ENCODE peak calls at places on chromosomes 1 and 21, in five cellular contexts. Z is heart left ventricle, S is tibial artery, D is HepG2, H is natural killer cell. Y is an unnamed sample.

GRCh38 chr1:227320476-227320875 is 2.2 kb upstream of the CDC42BPA start:
- DNase-seq in H (no peak), Z (no peak), D (no peak), S (no peak), Y (no peak)

GRCh38 chr1:230681599-230681998 is 32.3 kb downstream of the AGT start:
- DNase-seq in Z (no peak), D (peak), H (no peak), S (no peak), Y (no peak)

GRCh38 chr1:236282159-236282716 is 480 bp upstream of the ERO1B start:
- DNase-seq in H (no peak), S (peak), D (no peak), Z (no peak), Y (no peak)

GRCh38 chr1:175294179-175294756 is 101.7 kb upstream of the KIAA0040 start:
- DNase-seq in D (no peak), S (no peak), H (no peak), Z (no peak), Y (no peak)

GRCh38 chr1:198601936-198602889 is 36.6 kb upstream of the PTPRC start:
- DNase-seq in Z (no peak), H (no peak), S (no peak), D (no peak), Y (no peak)

GRCh38 chr21:46035809-46036695 is 54.5 kb downstream of the COL6A1 start:
- DNase-seq in S (no peak), H (no peak), D (no peak), Z (peak), Y (no peak)

GRCh38 chr1:204837440-204838084 is 33.1 kb upstream of the NFASC start:
- DNase-seq in Z (no peak), D (peak), H (no peak), S (no peak), Y (no peak)

GRCh38 chr1:19734472-19734999 is 65.2 kb downstream of the TMCO4 start:
- DNase-seq in H (no peak), Z (no peak), S (peak), D (no peak), Y (no peak)

GRCh38 chr1:2132222-2133038 is 62.1 kb downstream of the FAAP20 start:
- DNase-seq in Z (peak), D (peak), S (no peak), H (no peak), Y (no peak)

GRCh38 chr1:31064685-31065309 is 720 bp downstream of the PUM1 start:
- DNase-seq in H (peak), D (peak), Z (no peak), S (peak), Y (no peak)

GRCh38 chr1:226943927-226944326 is 3.8 kb downstream of the COQ8A start:
- DNase-seq in S (no peak), H (no peak), D (no peak), Z (no peak), Y (no peak)

GRCh38 chr1:97396463-97396862 is 524.4 kb downstream of the DPYD start:
- DNase-seq in S (no peak), D (no peak), H (no peak), Z (no peak), Y (no peak)

GRCh38 chr1:81699234-81699633 is 101.5 kb upstream of the ADGRL2 start:
- DNase-seq in D (no peak), H (no peak), Z (no peak), S (no peak), Y (no peak)

GRCh38 chr21:43864806-43865470 is at the start of gene AGPAT3:
- DNase-seq in Z (peak), D (no peak), H (no peak), S (no peak), Y (no peak)

GRCh38 chr1:210378721-210379120 is 50.0 kb downstream of the HHAT start:
- DNase-seq in S (no peak), H (no peak), Z (no peak), D (no peak), Y (no peak)

GRCh38 chr1:193525411-193525810 is 339.0 kb upstream of the B3GALT2 start:
- DNase-seq in S (no peak), Z (no peak), D (no peak), H (no peak), Y (no peak)

GRCh38 chr21:37200641-37201480 is 66.3 kb downstream of the VPS26C start:
- DNase-seq in S (no peak), D (no peak), Z (no peak), H (no peak), Y (no peak)

GRCh38 chr1:110253213-110253612 is 43.1 kb downstream of the KCNC4 start:
- DNase-seq in H (no peak), D (no peak), S (no peak), Z (no peak), Y (no peak)

GRCh38 chr21:26120833-26121232 is 49.7 kb downstream of the APP start:
- DNase-seq in H (no peak), D (no peak), Z (no peak), S (no peak), Y (no peak)

GRCh38 chr1:162385280-162385623 is 3.7 kb downstream of the C1orf226 start:
- DNase-seq in Z (no peak), H (no peak), D (no peak), S (no peak), Y (no peak)

GRCh38 chr1:46065405-46065804 is 67.0 kb downstream of the PIK3R3 start:
- DNase-seq in D (no peak), H (no peak), S (no peak), Z (no peak), Y (no peak)

GRCh38 chr1:186476306-186477040 is 15.6 kb upstream of the PDC start:
- DNase-seq in D (no peak), H (no peak), Z (no peak), S (no peak), Y (no peak)

GRCh38 chr1:145758116-145758515 is 38.8 kb downstream of the CD160 start:
- DNase-seq in S (no peak), Z (no peak), D (no peak), H (no peak), Y (no peak)

GRCh38 chr1:183024352-183025337 is 1.4 kb downstream of the LAMC1 start:
- DNase-seq in H (no peak), Z (no peak), D (no peak), S (no peak), Y (no peak)

GRCh38 chr1:177568702-177569101 is 397.9 kb downstream of the BRINP2 start:
- DNase-seq in H (no peak), Z (no peak), S (no peak), D (no peak), Y (no peak)

GRCh38 chr21:46000731-46001641 is 19.4 kb downstream of the COL6A1 start:
- DNase-seq in H (no peak), D (no peak), Z (peak), S (peak), Y (peak)

GRCh38 chr21:43300496-43301423 is 126.2 kb downstream of the SIK1 start:
- DNase-seq in Z (peak), H (no peak), D (no peak), S (no peak), Y (no peak)

GRCh38 chr1:242017580-242018233 is 18.8 kb upstream of the MAP1LC3C start:
- DNase-seq in S (peak), H (no peak), Z (no peak), D (peak), Y (peak)

GRCh38 chr21:22679207-22679606 is 1681.0 kb downstream of the NCAM2 start:
- DNase-seq in H (no peak), D (no peak), S (no peak), Z (peak), Y (no peak)

GRCh38 chr1:212624976-212625501 is 16.5 kb downstream of the ATF3 start:
- DNase-seq in Z (no peak), S (no peak), H (no peak), D (no peak), Y (no peak)

GRCh38 chr1:64163972-64164371 is 39.5 kb upstream of the UBE2U start:
- DNase-seq in S (no peak), D (no peak), H (no peak), Z (no peak), Y (no peak)
- TF ChIP-seq CTCF in S (peak), D (no peak), H (no peak), Z (peak), Y (no peak)

DNA sequence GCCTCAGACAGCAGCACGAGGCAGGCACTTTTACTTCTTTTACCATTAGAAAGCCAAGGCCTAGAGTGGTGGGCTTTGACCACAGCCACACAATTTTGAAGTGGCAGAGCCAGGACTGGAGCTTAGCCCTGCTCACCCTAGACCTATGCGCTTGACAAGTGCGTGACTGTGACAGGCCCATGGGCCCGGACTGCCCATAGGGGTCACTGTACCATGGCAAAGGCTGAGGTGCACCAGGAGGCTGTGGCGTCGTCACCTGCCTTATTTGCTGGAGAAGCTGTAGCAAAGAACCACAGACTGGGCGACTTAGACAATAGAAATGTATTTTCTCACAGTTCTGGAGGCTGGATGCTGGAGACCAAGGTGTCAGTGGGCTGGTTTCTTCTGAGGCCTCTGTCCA is 2.6 kb upstream of the TMEM82 start:
- DNase-seq in H (no peak), D (no peak), Z (no peak), S (no peak), Y (no peak)
- TF ChIP-seq CTCF in H (no peak), D (peak), Z (peak), S (peak), Y (no peak)

DNA sequence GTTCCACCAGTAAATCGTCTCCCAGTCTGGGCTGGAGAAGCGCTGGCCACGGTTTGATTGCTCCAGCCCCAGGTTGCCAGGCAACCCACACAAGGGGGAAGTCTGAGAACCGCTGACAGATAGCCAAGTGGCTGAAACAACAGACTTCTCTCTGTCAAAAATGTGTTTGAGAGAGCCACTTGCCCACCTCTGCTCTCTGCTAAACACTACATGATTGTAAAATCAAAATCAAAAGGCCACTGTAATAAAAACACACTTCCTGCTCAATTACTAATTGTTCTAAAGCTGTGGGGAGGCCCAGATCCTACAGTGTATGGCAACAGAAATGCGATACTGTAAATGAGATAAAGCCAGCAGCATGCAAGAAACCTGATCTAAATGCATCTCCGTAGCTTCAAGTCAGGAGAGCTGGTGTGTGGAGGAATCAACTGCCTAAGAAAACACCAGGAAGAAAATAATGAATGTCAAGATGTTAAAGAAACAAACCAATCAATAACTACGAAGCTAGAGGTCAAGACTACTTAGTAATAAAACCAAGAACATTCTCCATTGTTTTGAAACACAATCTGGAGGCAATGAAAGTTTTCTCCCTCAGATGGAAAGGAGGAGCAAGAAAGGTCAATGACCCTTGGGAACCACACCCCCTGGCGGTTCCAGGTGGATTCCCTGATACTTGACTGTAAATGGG is 121.2 kb downstream of the SLC45A1 start:
- DNase-seq in Z (peak), S (peak), H (no peak), D (peak), Y (peak)
- TF ChIP-seq CTCF in Z (peak), S (no peak), H (no peak), D (no peak), Y (no peak)

DNA sequence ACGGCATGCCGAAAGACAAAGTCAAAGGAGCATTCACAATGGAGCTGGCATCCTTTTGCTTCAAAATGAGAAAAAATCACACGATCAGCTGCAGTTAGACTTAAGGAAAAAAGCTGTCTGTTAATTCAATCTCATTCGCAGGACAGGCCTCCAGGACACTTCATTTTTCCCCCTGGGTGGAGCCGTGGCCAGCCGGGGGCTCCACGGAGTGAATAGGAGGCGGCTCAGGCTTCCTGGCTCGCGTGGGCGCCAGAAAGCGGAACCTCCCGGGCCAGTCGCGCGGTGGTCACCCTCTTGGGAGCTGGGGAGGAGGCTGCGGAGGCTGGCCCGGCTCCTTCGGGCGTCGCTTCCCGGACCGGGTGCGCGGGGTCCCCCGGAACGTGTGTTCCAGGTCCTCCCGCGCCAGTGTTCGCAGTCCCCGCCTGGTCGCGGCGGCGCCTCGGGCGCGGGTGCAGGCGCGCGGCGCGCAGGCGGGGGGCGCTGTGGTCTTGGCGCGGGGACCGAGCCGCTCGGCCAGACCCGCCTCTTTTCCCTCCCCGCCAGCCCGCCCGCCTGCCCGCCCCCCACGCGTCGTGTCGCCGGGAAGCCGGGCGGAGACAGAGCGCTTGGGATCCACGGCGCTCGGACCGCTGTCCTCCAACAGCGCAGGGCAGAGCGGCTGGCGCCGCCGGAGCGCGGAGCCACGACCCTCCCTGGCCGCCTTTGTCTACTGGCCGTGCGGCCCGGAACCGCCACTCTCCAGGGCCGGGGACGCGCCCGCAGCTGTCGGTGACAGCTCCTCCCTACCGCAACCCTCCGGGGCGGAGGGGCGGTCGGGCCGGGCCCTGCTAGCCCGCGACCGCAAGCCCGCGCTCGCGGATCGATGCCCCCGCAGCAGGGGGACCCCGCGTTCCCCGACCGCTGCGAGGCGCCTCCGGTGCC is at the start of gene RHOU:
- DNase-seq in S (peak), Z (peak), H (peak), D (peak), Y (peak)
- TF ChIP-seq CTCF in S (peak), Z (peak), H (peak), D (peak), Y (peak)

GRCh38 chr1:245153081-245153644 is 1.6 kb upstream of the KIF26B start:
- DNase-seq in H (peak), S (no peak), Z (no peak), D (peak), Y (no peak)
- TF ChIP-seq CTCF in H (peak), S (peak), Z (peak), D (peak), Y (peak)

DNA sequence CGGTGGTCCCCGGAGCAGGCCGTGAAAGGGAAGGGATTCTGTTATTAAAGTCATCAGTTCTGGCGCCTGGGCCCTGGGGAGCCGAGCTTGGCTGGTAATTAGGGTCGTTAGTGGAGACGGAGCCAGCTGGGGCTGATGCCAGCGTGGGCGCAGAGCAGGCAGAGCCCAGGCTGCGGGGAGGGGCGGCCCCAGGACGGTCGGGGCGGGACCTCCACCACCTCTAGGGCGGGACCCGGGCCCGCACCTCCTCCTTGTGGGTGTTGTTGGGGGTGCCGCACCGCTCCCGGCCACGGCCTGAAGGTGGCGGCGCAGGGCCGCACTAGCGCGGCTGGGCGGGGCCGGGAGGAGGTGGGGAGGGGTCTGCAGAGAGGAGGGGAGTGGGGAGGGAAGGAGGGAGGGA is 470.6 kb downstream of the PTPRU start:
- DNase-seq in D (no peak), S (no peak), Z (no peak), H (no peak), Y (no peak)
- TF ChIP-seq CTCF in D (peak), S (peak), Z (no peak), H (no peak), Y (peak)

GRCh38 chr1:87197156-87197555 is 131.5 kb upstream of the LMO4 start:
- DNase-seq in D (no peak), H (no peak), S (no peak), Z (no peak), Y (no peak)
- TF ChIP-seq CTCF in D (no peak), H (no peak), S (no peak), Z (no peak), Y (no peak)

DNA sequence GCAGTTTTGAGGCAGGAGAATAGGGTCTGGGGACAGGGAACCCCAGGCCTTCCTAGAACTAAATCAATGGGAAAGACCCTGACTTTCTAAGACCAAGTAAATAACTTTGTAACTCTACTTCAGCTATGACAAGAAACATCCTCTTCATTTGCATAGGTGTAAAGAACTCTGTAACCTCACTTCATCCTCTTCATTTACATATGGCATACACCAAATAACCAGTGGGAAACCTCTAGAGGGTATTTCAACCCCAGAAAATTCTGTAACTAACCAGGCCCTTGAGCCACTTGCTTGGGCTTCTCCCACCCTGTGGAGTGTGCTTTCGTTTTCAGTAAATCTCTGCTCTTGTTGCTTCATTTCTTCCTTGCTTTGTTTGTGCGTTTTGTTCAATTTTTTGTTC is 495.6 kb downstream of the SIPA1L2 start:
- DNase-seq in H (no peak), D (no peak), S (no peak), Z (no peak), Y (no peak)
- TF ChIP-seq CTCF in H (no peak), D (no peak), S (no peak), Z (no peak), Y (no peak)

GRCh38 chr1:114670083-114671010 is 498 bp upstream of the DENND2C start:
- DNase-seq in S (peak), D (peak), H (peak), Z (peak), Y (peak)
- TF ChIP-seq CTCF in S (peak), D (peak), H (no peak), Z (peak), Y (no peak)

DNA sequence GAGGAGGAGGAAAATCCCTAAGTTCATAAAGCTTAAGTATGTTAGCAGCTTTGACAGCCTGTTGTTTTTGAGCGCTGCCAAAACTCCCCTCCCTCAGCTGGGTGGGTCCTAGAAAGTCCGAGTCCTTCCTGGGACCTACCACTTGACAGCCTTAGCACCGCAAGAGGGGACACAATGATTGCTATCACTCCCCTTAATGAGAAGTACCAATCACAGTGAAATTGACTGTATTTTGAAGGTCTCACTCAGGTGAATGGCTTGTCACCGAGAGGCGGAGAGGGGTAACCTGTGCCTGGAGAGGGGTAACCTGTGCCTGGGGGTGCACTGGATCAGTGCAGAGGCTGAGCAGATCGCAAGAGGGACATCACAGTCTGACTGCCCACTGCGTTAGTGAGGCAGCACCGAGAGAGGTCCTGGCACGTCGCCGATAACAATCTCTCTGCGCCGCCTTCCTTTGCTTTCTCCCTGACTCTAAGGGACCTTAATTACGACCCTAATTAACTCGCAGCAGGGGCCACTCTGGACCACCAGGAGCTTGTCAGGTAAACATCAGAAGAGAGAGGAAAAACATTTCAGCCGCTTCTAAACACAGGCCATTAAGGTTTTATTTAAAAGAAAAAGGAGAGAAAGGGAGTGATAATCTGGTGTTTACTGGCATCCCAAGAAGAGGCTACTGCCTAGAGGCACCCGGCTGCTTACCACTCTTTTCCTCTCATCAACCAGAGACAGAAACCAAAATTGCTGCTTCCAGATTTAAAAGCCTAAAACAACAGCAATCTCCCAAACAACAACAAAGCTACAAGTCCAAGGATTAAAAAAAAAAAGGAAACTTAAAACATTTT is 25.7 kb upstream of the KCNK1 start:
- DNase-seq in D (no peak), H (no peak), S (no peak), Z (no peak), Y (no peak)
- TF ChIP-seq CTCF in D (no peak), H (no peak), S (no peak), Z (no peak), Y (no peak)